ENCODE peak calls at places on chromosomes 7 and 10, in six cellular contexts. One of them, this sample, is unnamed.
A peak's percentile ranks its signal among the peaks of the same experiment; 100 is the strongest.

GRCh38 chr10:111344804-111345203 is 268.0 kb downstream of the ADRA2A start:
- DNase-seq in T follicular helper cell: no peak
- DNase-seq in GF-D8: no peak
- DNase-seq in iris pigment epithelial cell: peak; percentile 0
- DNase-seq in HL-60: no peak
- DNase-seq in GM13976: no peak
- DNase-seq in this sample: no peak

GRCh38 chr7:71015260-71015900 is 116.6 kb upstream of the GALNT17 start:
- DNase-seq in T follicular helper cell: no peak
- DNase-seq in GF-D8: no peak
- DNase-seq in iris pigment epithelial cell: no peak
- DNase-seq in HL-60: no peak
- DNase-seq in GM13976: no peak
- DNase-seq in this sample: no peak

GRCh38 chr7:109552017-109552416 is 982.3 kb downstream of the DNAJB9 start:
- DNase-seq in T follicular helper cell: no peak
- DNase-seq in GF-D8: no peak
- DNase-seq in iris pigment epithelial cell: no peak
- DNase-seq in HL-60: no peak
- DNase-seq in GM13976: no peak
- DNase-seq in this sample: no peak

GRCh38 chr7:14834888-14835287 is 67.7 kb downstream of the DGKB start:
- DNase-seq in T follicular helper cell: no peak
- DNase-seq in GF-D8: no peak
- DNase-seq in iris pigment epithelial cell: peak; percentile 31
- DNase-seq in HL-60: no peak
- DNase-seq in GM13976: no peak
- DNase-seq in this sample: no peak

GRCh38 chr7:147563669-147564068 is 1026.9 kb upstream of the C7orf33 start:
- DNase-seq in T follicular helper cell: no peak
- DNase-seq in GF-D8: no peak
- DNase-seq in iris pigment epithelial cell: no peak
- DNase-seq in HL-60: no peak
- DNase-seq in GM13976: no peak
- DNase-seq in this sample: no peak

GRCh38 chr10:61140765-61141392 is 196.9 kb upstream of the RHOBTB1 start:
- DNase-seq in T follicular helper cell: no peak
- DNase-seq in GF-D8: no peak
- DNase-seq in iris pigment epithelial cell: peak; percentile 64
- DNase-seq in HL-60: peak; percentile 1
- DNase-seq in GM13976: no peak
- DNase-seq in this sample: peak; percentile 70

GRCh38 chr10:127153166-127153565 is 43.2 kb downstream of the INSYN2A start:
- DNase-seq in T follicular helper cell: no peak
- DNase-seq in GF-D8: no peak
- DNase-seq in iris pigment epithelial cell: no peak
- DNase-seq in HL-60: no peak
- DNase-seq in GM13976: no peak
- DNase-seq in this sample: no peak

GRCh38 chr7:84647797-84648762 is 453.5 kb upstream of the SEMA3A start:
- DNase-seq in T follicular helper cell: no peak
- DNase-seq in GF-D8: no peak
- DNase-seq in iris pigment epithelial cell: peak; percentile 77
- DNase-seq in HL-60: no peak
- DNase-seq in GM13976: no peak
- DNase-seq in this sample: peak; percentile 64

GRCh38 chr10:36254191-36254590 is 612.1 kb upstream of the FZD8 start:
- DNase-seq in T follicular helper cell: no peak
- DNase-seq in GF-D8: no peak
- DNase-seq in iris pigment epithelial cell: no peak
- DNase-seq in HL-60: no peak
- DNase-seq in GM13976: no peak
- DNase-seq in this sample: peak; percentile 26

GRCh38 chr7:142556745-142557144 is 192.5 kb upstream of the PRSS1 start:
- DNase-seq in T follicular helper cell: no peak
- DNase-seq in GF-D8: peak; percentile 18
- DNase-seq in iris pigment epithelial cell: peak; percentile 99
- DNase-seq in HL-60: no peak
- DNase-seq in GM13976: no peak
- DNase-seq in this sample: peak; percentile 97

GRCh38 chr7:2713370-2713769 is 25.4 kb downstream of the AMZ1 start:
- DNase-seq in T follicular helper cell: no peak
- DNase-seq in GF-D8: no peak
- DNase-seq in iris pigment epithelial cell: no peak
- DNase-seq in HL-60: no peak
- DNase-seq in GM13976: no peak
- DNase-seq in this sample: no peak

GRCh38 chr10:77909755-77910375 is 16.7 kb downstream of the DLG5 start:
- DNase-seq in T follicular helper cell: no peak
- DNase-seq in GF-D8: peak; percentile 42
- DNase-seq in iris pigment epithelial cell: peak; percentile 77
- DNase-seq in HL-60: no peak
- DNase-seq in GM13976: no peak
- DNase-seq in this sample: peak; percentile 43

GRCh38 chr7:25537678-25538375 is 309.5 kb upstream of the NPVF start:
- DNase-seq in T follicular helper cell: no peak
- DNase-seq in GF-D8: no peak
- DNase-seq in iris pigment epithelial cell: no peak
- DNase-seq in HL-60: no peak
- DNase-seq in GM13976: no peak
- DNase-seq in this sample: no peak

GRCh38 chr7:16954326-16954725 is 72.5 kb upstream of the AGR3 start:
- DNase-seq in T follicular helper cell: no peak
- DNase-seq in GF-D8: no peak
- DNase-seq in iris pigment epithelial cell: no peak
- DNase-seq in HL-60: no peak
- DNase-seq in GM13976: no peak
- DNase-seq in this sample: no peak

GRCh38 chr10:290026-290725 is 154.9 kb downstream of the ZMYND11 start:
- DNase-seq in T follicular helper cell: no peak
- DNase-seq in GF-D8: no peak
- DNase-seq in iris pigment epithelial cell: no peak
- DNase-seq in HL-60: no peak
- DNase-seq in GM13976: no peak
- DNase-seq in this sample: no peak

GRCh38 chr10:124296813-124297788 is 121.6 kb downstream of the OAT start:
- DNase-seq in T follicular helper cell: no peak
- DNase-seq in GF-D8: no peak
- DNase-seq in iris pigment epithelial cell: no peak
- DNase-seq in HL-60: no peak
- DNase-seq in GM13976: no peak
- DNase-seq in this sample: no peak

GRCh38 chr7:158264881-158265742 is 322.5 kb downstream of the PTPRN2 start:
- DNase-seq in T follicular helper cell: no peak
- DNase-seq in GF-D8: no peak
- DNase-seq in iris pigment epithelial cell: no peak
- DNase-seq in HL-60: no peak
- DNase-seq in GM13976: no peak
- DNase-seq in this sample: no peak

GRCh38 chr10:68154211-68154497 is 44.9 kb downstream of the MYPN start:
- DNase-seq in T follicular helper cell: no peak
- DNase-seq in GF-D8: no peak
- DNase-seq in iris pigment epithelial cell: peak; percentile 70
- DNase-seq in HL-60: no peak
- DNase-seq in GM13976: no peak
- DNase-seq in this sample: no peak

GRCh38 chr10:7193369-7193768 is 217.5 kb downstream of the SFMBT2 start:
- DNase-seq in T follicular helper cell: no peak
- DNase-seq in GF-D8: no peak
- DNase-seq in iris pigment epithelial cell: no peak
- DNase-seq in HL-60: no peak
- DNase-seq in GM13976: no peak
- DNase-seq in this sample: no peak

GRCh38 chr10:13990918-13991317 is 339.8 kb downstream of the FRMD4A start:
- DNase-seq in T follicular helper cell: no peak
- DNase-seq in GF-D8: no peak
- DNase-seq in iris pigment epithelial cell: peak; percentile 40
- DNase-seq in HL-60: no peak
- DNase-seq in GM13976: no peak
- DNase-seq in this sample: no peak

GRCh38 chr7:49099587-49100326 is 175.4 kb downstream of the CDC14C start:
- DNase-seq in T follicular helper cell: no peak
- DNase-seq in GF-D8: no peak
- DNase-seq in iris pigment epithelial cell: no peak
- DNase-seq in HL-60: no peak
- DNase-seq in GM13976: no peak
- DNase-seq in this sample: peak; percentile 5

GRCh38 chr7:15085361-15085760 is 182.8 kb upstream of the DGKB start:
- DNase-seq in T follicular helper cell: no peak
- DNase-seq in GF-D8: no peak
- DNase-seq in iris pigment epithelial cell: no peak
- DNase-seq in HL-60: no peak
- DNase-seq in GM13976: no peak
- DNase-seq in this sample: peak; percentile 87

GRCh38 chr10:21364196-21365114 is 161.0 kb downstream of the SKIDA1 start:
- DNase-seq in T follicular helper cell: no peak
- DNase-seq in GF-D8: no peak
- DNase-seq in iris pigment epithelial cell: peak; percentile 84
- DNase-seq in HL-60: no peak
- DNase-seq in GM13976: no peak
- DNase-seq in this sample: peak; percentile 92

GRCh38 chr7:27872281-27873005 is 132.5 kb downstream of the TAX1BP1 start:
- DNase-seq in T follicular helper cell: no peak
- DNase-seq in GF-D8: no peak
- DNase-seq in iris pigment epithelial cell: no peak
- DNase-seq in HL-60: no peak
- DNase-seq in GM13976: no peak
- DNase-seq in this sample: no peak

GRCh38 chr7:139673230-139673629 is 104.6 kb downstream of the HIPK2 start:
- DNase-seq in T follicular helper cell: no peak
- DNase-seq in GF-D8: no peak
- DNase-seq in iris pigment epithelial cell: no peak
- DNase-seq in HL-60: no peak
- DNase-seq in GM13976: peak; percentile 68
- DNase-seq in this sample: no peak

GRCh38 chr7:104931181-104931781 is 82.7 kb upstream of the KMT2E start:
- DNase-seq in T follicular helper cell: no peak
- DNase-seq in GF-D8: no peak
- DNase-seq in iris pigment epithelial cell: no peak
- DNase-seq in HL-60: no peak
- DNase-seq in GM13976: no peak
- DNase-seq in this sample: no peak

GRCh38 chr10:125018576-125019143 is 76.7 kb downstream of the ZRANB1 start:
- DNase-seq in T follicular helper cell: no peak
- DNase-seq in GF-D8: no peak
- DNase-seq in iris pigment epithelial cell: no peak
- DNase-seq in HL-60: no peak
- DNase-seq in GM13976: no peak
- DNase-seq in this sample: no peak

GRCh38 chr10:80539421-80539999 is 1.8 kb downstream of the SH2D4B start:
- DNase-seq in T follicular helper cell: no peak
- DNase-seq in GF-D8: no peak
- DNase-seq in iris pigment epithelial cell: no peak
- DNase-seq in HL-60: no peak
- DNase-seq in GM13976: no peak
- DNase-seq in this sample: no peak

This sample was measured in renal cortical epithelial cell.